ENCODE peak calls at places on chromosomes 13 and 19, in ten cellular contexts. S is fibroblast of mammary gland; A is AG10803; B is AML-193; E is stimulated activated CD8-positive, alpha-beta memory T cell treated with anti-CD3 and anti-CD28 coated beads, Interleukin-7, amount 100 ng/mL, for 24 hours; V is iPS DF 19.7; Q is epithelial cell of esophagus; P is stimulated activated naive B cell treated with anti-CD40 and anti-IgM and Interleukin-4, amounts not matched to agents 10 μg/mL and 1 μg/mL and 100 μg/mL, for 72 hours; H is nucleus accumbens; W is activated CD4-positive, alpha-beta T cell treated with anti-CD3 and anti-CD28 coated beads, Interleukin-2, amount 50 U/mL, for 24 hours. I is an unnamed sample.

GRCh38 chr19:16372065-16372915 is 47.7 kb downstream of the KLF2 start:
- DNase-seq in V (no peak), E (no peak), P (no peak), A (no peak), S (no peak), Q (no peak), W (no peak), B (no peak), H (no peak), I (no peak)

GRCh38 chr19:33376931-33377557 is 3.5 kb downstream of the CEBPG start:
- DNase-seq in Q (peak), A (no peak), H (no peak), S (no peak), W (no peak), E (no peak), V (no peak), P (no peak), B (no peak), I (no peak)

GRCh38 chr19:46085888-46086287 is 38.6 kb downstream of the IGFL3 start:
- DNase-seq in W (no peak), B (no peak), Q (no peak), V (no peak), E (no peak), A (no peak), H (no peak), S (no peak), P (no peak), I (no peak)

GRCh38 chr19:2807379-2808128 is 12.1 kb upstream of the ZNF554 start:
- DNase-seq in H (no peak), P (no peak), B (no peak), S (no peak), W (no peak), Q (no peak), E (no peak), A (no peak), V (no peak), I (no peak)

GRCh38 chr13:70795484-70795883 is 687.2 kb upstream of the KLHL1 start:
- DNase-seq in B (peak), W (no peak), V (no peak), Q (no peak), H (no peak), P (no peak), E (no peak), A (no peak), S (no peak), I (no peak)

GRCh38 chr19:19627716-19628498 is at the start of gene LPAR2:
- DNase-seq in E (peak), Q (peak), B (no peak), A (no peak), H (no peak), S (no peak), V (no peak), W (peak), P (peak), I (no peak)

GRCh38 chr19:58516964-58517833 is 2.4 kb downstream of the ZBTB45 start:
- DNase-seq in V (no peak), W (no peak), Q (no peak), P (no peak), B (no peak), S (no peak), A (no peak), H (no peak), E (no peak), I (no peak)

GRCh38 chr13:46184277-46184699 is 2.3 kb upstream of the LCP1 start:
- DNase-seq in B (peak), H (peak), V (no peak), S (peak), A (no peak), P (peak), W (peak), Q (no peak), E (peak), I (no peak)

I was measured in omental fat pad.